ENCODE peak calls at places on chromosomes 3 and 15, in six cellular contexts. One of them, this sample, is unnamed.
A peak's percentile ranks its signal among the peaks of the same experiment; 100 is the strongest.

GRCh38 chr3:30628931-30629590 is 22.7 kb downstream of the TGFBR2 start:
- DNase-seq in EL: no peak
- DNase-seq in memory B cell: peak; percentile 46
- DNase-seq in stimulated activated CD4-positive, alpha-beta T cell treated with anti-CD3 and anti-CD28 coated beads, Interleukin-4, amount 100 ng/mL, for 1 hour: no peak
- DNase-seq in HEK293T: no peak
- DNase-seq in breast epithelium: no peak
- DNase-seq in this sample: no peak

GRCh38 chr15:51460796-51461195 is 119.3 kb downstream of the GLDN start:
- DNase-seq in EL: no peak
- DNase-seq in memory B cell: no peak
- DNase-seq in stimulated activated CD4-positive, alpha-beta T cell treated with anti-CD3 and anti-CD28 coated beads, Interleukin-4, amount 100 ng/mL, for 1 hour: no peak
- DNase-seq in HEK293T: no peak
- DNase-seq in breast epithelium: no peak
- DNase-seq in this sample: no peak

GRCh38 chr3:141707741-141708203 is 30.3 kb upstream of the RNF7 start:
- DNase-seq in EL: peak; percentile 78
- DNase-seq in memory B cell: no peak
- DNase-seq in stimulated activated CD4-positive, alpha-beta T cell treated with anti-CD3 and anti-CD28 coated beads, Interleukin-4, amount 100 ng/mL, for 1 hour: no peak
- DNase-seq in HEK293T: no peak
- DNase-seq in breast epithelium: no peak
- DNase-seq in this sample: peak; percentile 98

GRCh38 chr15:65414841-65415621 is 7.7 kb downstream of the IGDCC4 start:
- DNase-seq in EL: peak; percentile 26
- DNase-seq in memory B cell: no peak
- DNase-seq in stimulated activated CD4-positive, alpha-beta T cell treated with anti-CD3 and anti-CD28 coated beads, Interleukin-4, amount 100 ng/mL, for 1 hour: no peak
- DNase-seq in HEK293T: peak; percentile 75
- DNase-seq in breast epithelium: no peak
- DNase-seq in this sample: no peak

GRCh38 chr15:31373096-31373865 is 46.6 kb downstream of the KLF13 start:
- DNase-seq in EL: no peak
- DNase-seq in memory B cell: no peak
- DNase-seq in stimulated activated CD4-positive, alpha-beta T cell treated with anti-CD3 and anti-CD28 coated beads, Interleukin-4, amount 100 ng/mL, for 1 hour: no peak
- DNase-seq in HEK293T: no peak
- DNase-seq in breast epithelium: no peak
- DNase-seq in this sample: no peak

GRCh38 chr3:158094917-158095301 is 11.3 kb downstream of the SHOX2 start:
- DNase-seq in EL: no peak
- DNase-seq in memory B cell: no peak
- DNase-seq in stimulated activated CD4-positive, alpha-beta T cell treated with anti-CD3 and anti-CD28 coated beads, Interleukin-4, amount 100 ng/mL, for 1 hour: no peak
- DNase-seq in HEK293T: no peak
- DNase-seq in breast epithelium: no peak
- DNase-seq in this sample: no peak

GRCh38 chr15:98296653-98297052 is 336.1 kb downstream of the ARRDC4 start:
- DNase-seq in EL: no peak
- DNase-seq in memory B cell: no peak
- DNase-seq in stimulated activated CD4-positive, alpha-beta T cell treated with anti-CD3 and anti-CD28 coated beads, Interleukin-4, amount 100 ng/mL, for 1 hour: no peak
- DNase-seq in HEK293T: no peak
- DNase-seq in breast epithelium: no peak
- DNase-seq in this sample: no peak

GRCh38 chr3:144055604-144056003 is 84.0 kb downstream of the DIPK2A start:
- DNase-seq in EL: peak; percentile 78
- DNase-seq in memory B cell: no peak
- DNase-seq in stimulated activated CD4-positive, alpha-beta T cell treated with anti-CD3 and anti-CD28 coated beads, Interleukin-4, amount 100 ng/mL, for 1 hour: no peak
- DNase-seq in HEK293T: no peak
- DNase-seq in breast epithelium: no peak
- DNase-seq in this sample: no peak

GRCh38 chr3:193757457-193757856 is 164.4 kb downstream of the OPA1 start:
- DNase-seq in EL: no peak
- DNase-seq in memory B cell: no peak
- DNase-seq in stimulated activated CD4-positive, alpha-beta T cell treated with anti-CD3 and anti-CD28 coated beads, Interleukin-4, amount 100 ng/mL, for 1 hour: no peak
- DNase-seq in HEK293T: no peak
- DNase-seq in breast epithelium: no peak
- DNase-seq in this sample: no peak

GRCh38 chr3:129121016-129121791 is 400 bp downstream of the RAB43 start:
- DNase-seq in EL: no peak
- DNase-seq in memory B cell: peak; percentile 13
- DNase-seq in stimulated activated CD4-positive, alpha-beta T cell treated with anti-CD3 and anti-CD28 coated beads, Interleukin-4, amount 100 ng/mL, for 1 hour: peak; percentile 56
- DNase-seq in HEK293T: no peak
- DNase-seq in breast epithelium: no peak
- DNase-seq in this sample: no peak

GRCh38 chr15:58065011-58065444 is 483 bp downstream of the ALDH1A2 start:
- DNase-seq in EL: no peak
- DNase-seq in memory B cell: no peak
- DNase-seq in stimulated activated CD4-positive, alpha-beta T cell treated with anti-CD3 and anti-CD28 coated beads, Interleukin-4, amount 100 ng/mL, for 1 hour: peak; percentile 2
- DNase-seq in HEK293T: peak; percentile 11
- DNase-seq in breast epithelium: peak; percentile 50
- DNase-seq in this sample: no peak

GRCh38 chr15:65177901-65178300 is 7.2 kb downstream of the CLPX start:
- DNase-seq in EL: peak; percentile 4
- DNase-seq in memory B cell: no peak
- DNase-seq in stimulated activated CD4-positive, alpha-beta T cell treated with anti-CD3 and anti-CD28 coated beads, Interleukin-4, amount 100 ng/mL, for 1 hour: no peak
- DNase-seq in HEK293T: no peak
- DNase-seq in breast epithelium: no peak
- DNase-seq in this sample: no peak

GRCh38 chr3:14532691-14533456 is 7.3 kb downstream of the GRIP2 start:
- DNase-seq in EL: no peak
- DNase-seq in memory B cell: no peak
- DNase-seq in stimulated activated CD4-positive, alpha-beta T cell treated with anti-CD3 and anti-CD28 coated beads, Interleukin-4, amount 100 ng/mL, for 1 hour: no peak
- DNase-seq in HEK293T: no peak
- DNase-seq in breast epithelium: no peak
- DNase-seq in this sample: no peak

GRCh38 chr15:26421065-26421464 is 351.8 kb downstream of the GABRB3 start:
- DNase-seq in EL: no peak
- DNase-seq in memory B cell: no peak
- DNase-seq in stimulated activated CD4-positive, alpha-beta T cell treated with anti-CD3 and anti-CD28 coated beads, Interleukin-4, amount 100 ng/mL, for 1 hour: no peak
- DNase-seq in HEK293T: no peak
- DNase-seq in breast epithelium: no peak
- DNase-seq in this sample: no peak

GRCh38 chr3:4986175-4986610 is 7.0 kb downstream of the BHLHE40 start:
- DNase-seq in EL: no peak
- DNase-seq in memory B cell: no peak
- DNase-seq in stimulated activated CD4-positive, alpha-beta T cell treated with anti-CD3 and anti-CD28 coated beads, Interleukin-4, amount 100 ng/mL, for 1 hour: no peak
- DNase-seq in HEK293T: no peak
- DNase-seq in breast epithelium: no peak
- DNase-seq in this sample: no peak

GRCh38 chr15:39543651-39544050 is 37.2 kb upstream of the THBS1 start:
- DNase-seq in EL: no peak
- DNase-seq in memory B cell: no peak
- DNase-seq in stimulated activated CD4-positive, alpha-beta T cell treated with anti-CD3 and anti-CD28 coated beads, Interleukin-4, amount 100 ng/mL, for 1 hour: no peak
- DNase-seq in HEK293T: no peak
- DNase-seq in breast epithelium: no peak
- DNase-seq in this sample: no peak

GRCh38 chr15:92009162-92009561 is 155.7 kb downstream of the SLCO3A1 start:
- DNase-seq in EL: no peak
- DNase-seq in memory B cell: no peak
- DNase-seq in stimulated activated CD4-positive, alpha-beta T cell treated with anti-CD3 and anti-CD28 coated beads, Interleukin-4, amount 100 ng/mL, for 1 hour: peak; percentile 16
- DNase-seq in HEK293T: no peak
- DNase-seq in breast epithelium: no peak
- DNase-seq in this sample: no peak

GRCh38 chr15:53836618-53837017 is 77.2 kb upstream of the WDR72 start:
- DNase-seq in EL: no peak
- DNase-seq in memory B cell: no peak
- DNase-seq in stimulated activated CD4-positive, alpha-beta T cell treated with anti-CD3 and anti-CD28 coated beads, Interleukin-4, amount 100 ng/mL, for 1 hour: no peak
- DNase-seq in HEK293T: no peak
- DNase-seq in breast epithelium: no peak
- DNase-seq in this sample: no peak

GRCh38 chr3:69828817-69829216 is 89.6 kb downstream of the MITF start:
- DNase-seq in EL: no peak
- DNase-seq in memory B cell: no peak
- DNase-seq in stimulated activated CD4-positive, alpha-beta T cell treated with anti-CD3 and anti-CD28 coated beads, Interleukin-4, amount 100 ng/mL, for 1 hour: no peak
- DNase-seq in HEK293T: no peak
- DNase-seq in breast epithelium: no peak
- DNase-seq in this sample: no peak

GRCh38 chr3:189353988-189354735 is 182.4 kb downstream of the TPRG1 start:
- DNase-seq in EL: no peak
- DNase-seq in memory B cell: no peak
- DNase-seq in stimulated activated CD4-positive, alpha-beta T cell treated with anti-CD3 and anti-CD28 coated beads, Interleukin-4, amount 100 ng/mL, for 1 hour: no peak
- DNase-seq in HEK293T: no peak
- DNase-seq in breast epithelium: no peak
- DNase-seq in this sample: no peak

GRCh38 chr3:97954193-97954827 is 17.9 kb downstream of the RIOX2 start:
- DNase-seq in EL: no peak
- DNase-seq in memory B cell: no peak
- DNase-seq in stimulated activated CD4-positive, alpha-beta T cell treated with anti-CD3 and anti-CD28 coated beads, Interleukin-4, amount 100 ng/mL, for 1 hour: no peak
- DNase-seq in HEK293T: no peak
- DNase-seq in breast epithelium: no peak
- DNase-seq in this sample: no peak

GRCh38 chr15:92164327-92165000 is 229.2 kb upstream of the ST8SIA2 start:
- DNase-seq in EL: peak; percentile 58
- DNase-seq in memory B cell: no peak
- DNase-seq in stimulated activated CD4-positive, alpha-beta T cell treated with anti-CD3 and anti-CD28 coated beads, Interleukin-4, amount 100 ng/mL, for 1 hour: no peak
- DNase-seq in HEK293T: no peak
- DNase-seq in breast epithelium: no peak
- DNase-seq in this sample: no peak

GRCh38 chr15:98043160-98044059 is 82.9 kb downstream of the ARRDC4 start:
- DNase-seq in EL: peak; percentile 13
- DNase-seq in memory B cell: no peak
- DNase-seq in stimulated activated CD4-positive, alpha-beta T cell treated with anti-CD3 and anti-CD28 coated beads, Interleukin-4, amount 100 ng/mL, for 1 hour: no peak
- DNase-seq in HEK293T: no peak
- DNase-seq in breast epithelium: no peak
- DNase-seq in this sample: no peak

GRCh38 chr3:49840371-49840770 is 16.0 kb downstream of the TRAIP start:
- DNase-seq in EL: no peak
- DNase-seq in memory B cell: no peak
- DNase-seq in stimulated activated CD4-positive, alpha-beta T cell treated with anti-CD3 and anti-CD28 coated beads, Interleukin-4, amount 100 ng/mL, for 1 hour: no peak
- DNase-seq in HEK293T: no peak
- DNase-seq in breast epithelium: no peak
- DNase-seq in this sample: no peak

GRCh38 chr15:100098705-100099104 is 243.1 kb downstream of the ADAMTS17 start:
- DNase-seq in EL: no peak
- DNase-seq in memory B cell: no peak
- DNase-seq in stimulated activated CD4-positive, alpha-beta T cell treated with anti-CD3 and anti-CD28 coated beads, Interleukin-4, amount 100 ng/mL, for 1 hour: no peak
- DNase-seq in HEK293T: no peak
- DNase-seq in breast epithelium: no peak
- DNase-seq in this sample: no peak

This sample was measured in pulmonary artery endothelial cell.